ENCODE peak calls at places on chromosomes 2 and 18, in five cellular contexts. A, U, I, C and E are unnamed samples.

GRCh38 chr2:6254446-6254845 is 562.3 kb downstream of the SOX11 start:
- DNase-seq in A (no peak), I (no peak), C (no peak), U (no peak), E (no peak)

GRCh38 chr18:22564036-22564435 is 146.3 kb upstream of the CTAGE1 start:
- DNase-seq in U (no peak), C (no peak), I (no peak), A (peak; percentile 71), E (no peak)

GRCh38 chr2:158818511-158818910 is 23.4 kb downstream of the DAPL1 start:
- DNase-seq in U (no peak), C (no peak), A (no peak), I (no peak), E (no peak)

GRCh38 chr2:144526826-144527225 is 6.9 kb upstream of the ZEB2 start:
- DNase-seq in I (no peak), A (no peak), C (no peak), U (no peak), E (no peak)

GRCh38 chr2:208179028-208179609 is 10.7 kb downstream of the C2orf80 start:
- DNase-seq in U (no peak), A (no peak), I (no peak), C (no peak), E (peak; percentile 59)

GRCh38 chr2:241573741-241574140 is 15.2 kb downstream of the BOK start:
- DNase-seq in A (no peak), I (peak; percentile 20), U (no peak), C (no peak), E (no peak)

GRCh38 chr2:239371726-239372686 is 28.8 kb downstream of the HDAC4 start:
- DNase-seq in C (no peak), U (no peak), I (no peak), A (no peak), E (no peak)

GRCh38 chr2:215052404-215052803 is 86.0 kb downstream of the ABCA12 start:
- DNase-seq in A (no peak), C (no peak), I (no peak), U (no peak), E (no peak)

GRCh38 chr2:196481323-196481695 is 158.2 kb upstream of the CCDC150 start:
- DNase-seq in U (peak; percentile 44), A (peak; percentile 56), I (no peak), C (no peak), E (no peak)

GRCh38 chr2:106649306-106649705 is 162.1 kb downstream of the CD8B2 start:
- DNase-seq in U (peak; percentile 40), C (no peak), A (no peak), I (no peak), E (no peak)

GRCh38 chr2:191839918-191840804 is 6.7 kb downstream of the CAVIN2 start:
- DNase-seq in U (no peak), I (no peak), A (no peak), C (no peak), E (no peak)

GRCh38 chr2:213129311-213129710 is 22.1 kb downstream of the IKZF2 start:
- DNase-seq in I (no peak), A (no peak), U (no peak), C (no peak), E (no peak)

GRCh38 chr18:7221424-7222155 is 9.3 kb upstream of the LRRC30 start:
- DNase-seq in U (peak; percentile 76), I (peak; percentile 89), C (peak; percentile 70), A (peak; percentile 69), E (peak; percentile 97)

GRCh38 chr2:112026509-112026908 is 28.6 kb upstream of the TMEM87B start:
- DNase-seq in C (no peak), U (no peak), A (no peak), I (no peak), E (no peak)

GRCh38 chr2:154170400-154170799 is 298.7 kb downstream of the GALNT13 start:
- DNase-seq in U (no peak), C (no peak), I (no peak), A (no peak), E (no peak)

GRCh38 chr2:102289129-102289528 is 22.2 kb upstream of the IL1RL1 start:
- DNase-seq in C (no peak), A (peak; percentile 35), I (no peak), U (no peak), E (no peak)

GRCh38 chr2:20960003-20960402 is 83.9 kb downstream of the APOB start:
- DNase-seq in A (no peak), C (no peak), I (no peak), U (no peak), E (no peak)

GRCh38 chr2:58432491-58433166 is 191.5 kb upstream of the FANCL start:
- DNase-seq in I (no peak), C (no peak), U (no peak), A (no peak), E (peak; percentile 63)

GRCh38 chr18:53747761-53748160 is 476.7 kb downstream of the MBD2 start:
- DNase-seq in U (no peak), C (no peak), I (no peak), A (no peak), E (peak; percentile 6)

GRCh38 chr2:152627010-152627957 is 90.0 kb downstream of the PRPF40A start:
- DNase-seq in C (no peak), I (no peak), U (peak; percentile 52), A (peak; percentile 55), E (peak; percentile 30)

GRCh38 chr2:219125225-219125885 is 35.3 kb downstream of the NHEJ1 start:
- DNase-seq in I (no peak), A (peak; percentile 88), U (peak; percentile 91), C (no peak), E (peak; percentile 13)

GRCh38 chr2:240601061-240601830 is 14.7 kb downstream of the CAPN10 start:
- DNase-seq in A (no peak), U (no peak), I (no peak), C (no peak), E (no peak)

GRCh38 chr18:5879479-5879882 is 15.8 kb downstream of the TMEM200C start:
- DNase-seq in C (no peak), U (peak; percentile 36), I (no peak), A (peak; percentile 65), E (peak; percentile 26)

GRCh38 chr2:112092286-112093041 is 37.4 kb downstream of the TMEM87B start:
- DNase-seq in C (no peak), A (peak; percentile 83), I (no peak), U (peak; percentile 72), E (peak; percentile 64)

GRCh38 chr18:46167971-46168370 is 63.8 kb downstream of the HAUS1 start:
- DNase-seq in C (no peak), A (no peak), U (no peak), I (no peak), E (no peak)

GRCh38 chr2:74887445-74887951 is 53.6 kb downstream of the HK2 start:
- DNase-seq in A (peak; percentile 67), C (no peak), I (no peak), U (peak; percentile 83), E (no peak)

GRCh38 chr18:4142876-4143275 is 312.2 kb downstream of the DLGAP1 start:
- DNase-seq in I (no peak), A (no peak), U (no peak), C (no peak), E (no peak)
- H2AK5ac ChIP-seq in I (no peak overlapping the region), A (no peak overlapping the region), U (no peak overlapping the region), C (no peak overlapping the region), E (no peak overlapping the region)

GRCh38 chr2:16036951-16037350 is 96.6 kb downstream of the MYCN start:
- DNase-seq in I (no peak), C (no peak), U (no peak), A (no peak), E (no peak)
- H2AK5ac ChIP-seq in I (no peak overlapping the region), C (no peak overlapping the region), U (no peak overlapping the region), A (no peak overlapping the region), E (no peak overlapping the region)

GRCh38 chr2:60766283-60766682 is 10.2 kb downstream of the PAPOLG start:
- DNase-seq in A (no peak), U (no peak), C (no peak), I (no peak), E (no peak)

GRCh38 chr2:60775048-60775639 is 19.1 kb downstream of the PAPOLG start:
- DNase-seq in A (no peak), C (no peak), I (no peak), U (no peak), E (no peak)

DNA sequence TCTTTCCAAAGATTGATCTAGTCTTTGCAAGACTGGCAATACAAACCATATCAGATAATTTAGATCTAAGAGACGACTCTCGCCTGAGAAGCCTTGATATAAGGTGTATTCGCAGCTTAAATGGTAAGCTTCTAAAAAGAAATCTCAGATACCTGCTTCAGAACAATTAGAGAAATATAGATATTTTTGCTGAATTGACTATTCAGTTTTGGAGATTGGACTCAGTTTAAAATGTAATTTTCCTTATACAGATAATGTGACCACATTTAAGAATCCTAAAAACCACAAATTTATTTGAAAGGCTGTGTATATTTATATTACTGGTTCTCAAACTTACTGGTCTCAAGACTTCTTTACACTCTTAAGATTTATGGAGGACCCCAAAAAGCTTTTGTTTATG is 15.4 kb downstream of the PAPOLG start:
- DNase-seq in A (no peak), U (no peak), I (no peak), C (no peak), E (no peak)
- H2AK5ac ChIP-seq in A (no peak overlapping the region), U (no peak overlapping the region), I (no peak overlapping the region), C (no peak overlapping the region), E (no peak overlapping the region)

DNA sequence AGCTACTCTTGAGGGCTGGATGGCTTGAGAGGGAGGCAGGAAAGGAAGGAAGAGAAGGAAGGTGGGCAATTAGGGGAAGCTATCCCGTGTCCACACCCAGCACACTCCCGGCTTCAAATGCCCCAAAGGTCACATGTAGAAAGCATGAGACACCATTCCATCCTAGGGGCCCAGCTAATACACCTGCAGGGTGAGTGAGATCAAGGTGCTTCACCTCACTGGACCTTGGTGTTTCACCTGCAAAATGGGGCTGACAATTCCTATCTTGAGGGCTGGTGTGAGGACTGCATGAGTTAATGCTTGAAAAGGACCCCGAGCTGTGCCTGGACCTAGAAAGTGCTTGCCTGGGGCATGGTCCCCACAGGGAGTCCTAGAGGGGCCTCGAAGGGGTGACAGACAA is 50.8 kb upstream of the SMAD7 start:
- DNase-seq in C (no peak), U (no peak), A (no peak), I (no peak), E (no peak)
- H2AK5ac ChIP-seq in C (no peak overlapping the region), U (peak overlapping the region; percentile 90), A (peak overlapping the region; percentile 33), I (no peak overlapping the region), E (peak overlapping the region; percentile 76)

DNA sequence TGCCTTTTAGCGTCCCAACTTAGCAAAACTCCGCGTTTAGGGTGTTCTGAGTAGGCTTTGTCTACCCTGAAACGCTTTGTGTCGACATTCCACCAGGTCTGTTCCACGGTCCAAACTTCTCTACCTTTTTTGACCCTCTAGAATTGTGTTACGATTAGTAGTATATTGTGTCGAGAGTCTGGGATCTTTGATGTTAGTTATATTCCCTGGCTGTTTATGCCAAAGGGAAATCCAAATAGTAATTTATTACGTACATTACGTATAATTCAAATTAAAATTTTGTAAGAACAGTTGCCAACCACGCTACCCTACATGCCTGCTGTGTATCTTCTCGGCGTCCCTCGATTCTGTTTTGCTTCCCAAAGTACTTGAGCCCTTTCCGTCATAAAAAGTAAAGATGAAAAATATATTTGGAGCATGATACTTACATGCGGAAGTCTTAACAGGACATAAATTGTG is 518 bp upstream of the TTC32 start:
- DNase-seq in C (no peak), I (no peak), U (no peak), A (no peak), E (no peak)
- H2AK5ac ChIP-seq in C (no peak overlapping the region), I (no peak overlapping the region), U (no peak overlapping the region), A (peak overlapping the region; percentile 27), E (no peak overlapping the region)